ENCODE peak calls at places on chromosome 14, in nine cellular contexts. T is AG08396, L is NCI-H1092 treated with DMSO at 0.1 percent for 48 hours, Y is right cardiac atrium, I is suprapubic skin, O is breast epithelium, N is nephron progenitor cell, R is Kasumi-1, S is NCI-H2029 treated with DMSO at 0.1 percent for 48 hours. D is an unnamed sample.

GRCh38 chr14:58849609-58850008 is 211.8 kb downstream of the DACT1 start:
- DNase-seq in T (no peak), L (no peak), Y (no peak), I (no peak), O (no peak), N (no peak), R (no peak), S (no peak), D (no peak)

GRCh38 chr14:30648471-30648870 is 26.4 kb downstream of the SCFD1 start:
- DNase-seq in T (no peak), L (no peak), Y (no peak), I (no peak), O (no peak), N (no peak), R (no peak), S (no peak), D (no peak)

GRCh38 chr14:65006251-65006721 is 19.6 kb downstream of the FNTB start:
- DNase-seq in T (no peak), L (no peak), Y (no peak), I (no peak), O (no peak), N (no peak), R (no peak), S (no peak), D (no peak)

GRCh38 chr14:88323086-88323519 is at the start of gene KCNK10:
- DNase-seq in T (no peak), L (peak), Y (no peak), I (no peak), O (no peak), N (no peak), R (no peak), S (no peak), D (no peak)

GRCh38 chr14:52798826-52799225 is 7.4 kb upstream of the GNPNAT1 start:
- DNase-seq in T (no peak), L (no peak), Y (no peak), I (no peak), O (no peak), N (no peak), R (no peak), S (no peak), D (no peak)

GRCh38 chr14:55077155-55077554 is 25.7 kb downstream of the MAPK1IP1L start:
- DNase-seq in T (no peak), L (no peak), Y (no peak), I (no peak), O (peak), N (no peak), R (no peak), S (no peak), D (peak)

GRCh38 chr14:68924392-68925158 is 54.5 kb downstream of the ACTN1 start:
- DNase-seq in T (peak), L (no peak), Y (no peak), I (no peak), O (no peak), N (no peak), R (no peak), S (no peak), D (no peak)

GRCh38 chr14:92631098-92631497 is 117.3 kb downstream of the LGMN start:
- DNase-seq in T (no peak), L (no peak), Y (no peak), I (no peak), O (no peak), N (no peak), R (no peak), S (no peak), D (no peak)

GRCh38 chr14:104435147-104436046 is 144.2 kb upstream of the C14orf180 start:
- DNase-seq in T (no peak), L (no peak), Y (no peak), I (peak), O (no peak), N (no peak), R (no peak), S (no peak), D (no peak)

GRCh38 chr14:69574266-69574953 is at the start of gene CCDC177:
- DNase-seq in T (peak), L (peak), Y (peak), I (no peak), O (peak), N (peak), R (peak), S (peak), D (no peak)

GRCh38 chr14:53894456-53894855 is 62.2 kb downstream of the BMP4 start:
- DNase-seq in T (peak), L (no peak), Y (no peak), I (no peak), O (no peak), N (no peak), R (no peak), S (no peak), D (no peak)

GRCh38 chr14:73386342-73386741 is 72.0 kb downstream of the NUMB start:
- DNase-seq in T (no peak), L (no peak), Y (no peak), I (no peak), O (no peak), N (no peak), R (no peak), S (no peak), D (no peak)

GRCh38 chr14:21048638-21049037 is 6.5 kb downstream of the RNASE7 start:
- DNase-seq in T (no peak), L (no peak), Y (no peak), I (no peak), O (no peak), N (no peak), R (no peak), S (no peak), D (no peak)

GRCh38 chr14:72715910-72716268 is 178.0 kb downstream of the DPF3 start:
- DNase-seq in T (no peak), L (no peak), Y (peak), I (no peak), O (peak), N (peak), R (no peak), S (no peak), D (no peak)

GRCh38 chr14:75182820-75183219 is 6.4 kb upstream of the TMED10 start:
- DNase-seq in T (peak), L (no peak), Y (no peak), I (no peak), O (no peak), N (no peak), R (no peak), S (no peak), D (no peak)

GRCh38 chr14:100441271-100441947 is 118.3 kb downstream of the SLC25A47 start:
- DNase-seq in T (no peak), L (no peak), Y (no peak), I (no peak), O (no peak), N (no peak), R (no peak), S (no peak), D (no peak)

GRCh38 chr14:24263848-24264247 is 871 bp upstream of the TGM1 start:
- DNase-seq in T (no peak), L (no peak), Y (no peak), I (no peak), O (no peak), N (no peak), R (no peak), S (no peak), D (no peak)

GRCh38 chr14:102500190-102500661 is 9.3 kb downstream of the ANKRD9 start:
- DNase-seq in T (peak), L (no peak), Y (peak), I (peak), O (peak), N (no peak), R (no peak), S (no peak), D (peak)

GRCh38 chr14:53412819-53413664 is 259.9 kb upstream of the DDHD1 start:
- DNase-seq in T (no peak), L (no peak), Y (no peak), I (no peak), O (no peak), N (peak), R (peak), S (no peak), D (peak)

GRCh38 chr14:60490270-60490669 is 4.4 kb upstream of the C14orf39 start:
- DNase-seq in T (no peak), L (no peak), Y (no peak), I (no peak), O (no peak), N (no peak), R (no peak), S (no peak), D (no peak)

D was measured in RKO.